ENCODE peak calls at places on chromosome 21, in eight cellular contexts. S is fibroblast of pulmonary artery, M is AG10803, N is heart left ventricle, L is fibroblast of mammary gland, D is ovary, R is cardiac fibroblast, Z is brain microvascular endothelial cell. K is an unnamed sample.

GRCh38 chr21:45970674-45971486 is 10.7 kb upstream of the COL6A1 start:
- DNase-seq in S (peak; percentile 62), M (no peak), N (peak; percentile 81), L (no peak), D (peak; percentile 80), R (peak; percentile 68), Z (no peak), K (peak; percentile 60)

GRCh38 chr21:41045534-41046268 is 122.3 kb upstream of the BACE2 start:
- DNase-seq in S (no peak), M (no peak), N (no peak), L (no peak), D (no peak), R (no peak), Z (no peak), K (no peak)

GRCh38 chr21:16071082-16071481 is 341.3 kb downstream of the USP25 start:
- DNase-seq in S (peak; percentile 21), M (peak; percentile 50), N (peak; percentile 21), L (peak; percentile 69), D (peak; percentile 36), R (peak; percentile 16), Z (no peak), K (peak; percentile 14)

GRCh38 chr21:29938968-29939858 is 583 bp downstream of the GRIK1 start:
- DNase-seq in S (no peak), M (no peak), N (no peak), L (peak; percentile 2), D (no peak), R (no peak), Z (no peak), K (no peak)

GRCh38 chr21:41766883-41767605 is at the start of gene RIPK4:
- DNase-seq in S (peak; percentile 35), M (peak; percentile 40), N (no peak), L (no peak), D (no peak), R (peak; percentile 47), Z (no peak), K (no peak)

GRCh38 chr21:41429305-41429704 is 3.3 kb downstream of the MX1 start:
- DNase-seq in S (no peak), M (no peak), N (no peak), L (no peak), D (no peak), R (no peak), Z (no peak), K (no peak)

GRCh38 chr21:44867999-44868700 is 5.3 kb downstream of the PTTG1IP start:
- DNase-seq in S (no peak), M (no peak), N (no peak), L (no peak), D (no peak), R (no peak), Z (no peak), K (no peak)

GRCh38 chr21:19523731-19524130 is 1120.1 kb upstream of the TMPRSS15 start:
- DNase-seq in S (peak; percentile 7), M (no peak), N (no peak), L (peak; percentile 2), D (no peak), R (peak; percentile 42), Z (no peak), K (no peak)

GRCh38 chr21:45438391-45439145 is 33.6 kb downstream of the COL18A1 start:
- DNase-seq in S (no peak), M (no peak), N (peak; percentile 39), L (no peak), D (no peak), R (no peak), Z (peak; percentile 25), K (no peak)

GRCh38 chr21:37087188-37087587 is 14.1 kb downstream of the TTC3 start:
- DNase-seq in S (peak; percentile 77), M (peak; percentile 57), N (no peak), L (peak; percentile 85), D (no peak), R (peak; percentile 76), Z (peak; percentile 47), K (peak; percentile 75)

GRCh38 chr21:42172596-42173483 is 46.1 kb upstream of the ABCG1 start:
- DNase-seq in S (no peak), M (no peak), N (no peak), L (no peak), D (no peak), R (no peak), Z (no peak), K (no peak)

GRCh38 chr21:40471103-40471502 is 375.9 kb downstream of the DSCAM start:
- DNase-seq in S (no peak), M (no peak), N (no peak), L (no peak), D (no peak), R (no peak), Z (no peak), K (no peak)

GRCh38 chr21:42818328-42818749 is 61.0 kb downstream of the WDR4 start:
- DNase-seq in S (peak; percentile 66), M (peak; percentile 36), N (peak; percentile 63), L (peak; percentile 51), D (peak; percentile 63), R (peak; percentile 72), Z (peak; percentile 41), K (peak; percentile 60)

GRCh38 chr21:37688952-37689659 is 227.2 kb downstream of the KCNJ6 start:
- DNase-seq in S (no peak), M (no peak), N (no peak), L (no peak), D (no peak), R (no peak), Z (no peak), K (no peak)

GRCh38 chr21:45428534-45428933 is 23.6 kb downstream of the COL18A1 start:
- DNase-seq in S (no peak), M (no peak), N (no peak), L (no peak), D (no peak), R (no peak), Z (no peak), K (no peak)

GRCh38 chr21:31335957-31336738 is 7.9 kb downstream of the TIAM1 start:
- DNase-seq in S (peak; percentile 84), M (peak; percentile 82), N (peak; percentile 30), L (peak; percentile 96), D (no peak), R (peak; percentile 80), Z (peak; percentile 94), K (peak; percentile 72)

GRCh38 chr21:37724201-37724600 is 192.1 kb downstream of the KCNJ6 start:
- DNase-seq in S (no peak), M (no peak), N (no peak), L (no peak), D (no peak), R (no peak), Z (no peak), K (no peak)

GRCh38 chr21:29258626-29259335 is 39.9 kb upstream of the BACH1 start:
- DNase-seq in S (peak; percentile 88), M (peak; percentile 90), N (no peak), L (peak; percentile 80), D (no peak), R (peak; percentile 88), Z (peak; percentile 50), K (peak; percentile 82)

GRCh38 chr21:45863751-45864150 is 117.8 kb upstream of the COL6A1 start:
- DNase-seq in S (no peak), M (no peak), N (no peak), L (no peak), D (no peak), R (no peak), Z (no peak), K (no peak)

GRCh38 chr21:25385912-25386474 is 221.3 kb downstream of the MRPL39 start:
- DNase-seq in S (peak; percentile 83), M (peak; percentile 71), N (no peak), L (peak; percentile 81), D (no peak), R (peak; percentile 78), Z (no peak), K (peak; percentile 58)

GRCh38 chr21:25387665-25388064 is 219.6 kb downstream of the MRPL39 start:
- DNase-seq in S (no peak), M (no peak), N (no peak), L (no peak), D (no peak), R (no peak), Z (no peak), K (no peak)

GRCh38 chr21:25383545-25383944 is 223.7 kb downstream of the MRPL39 start:
- DNase-seq in S (no peak), M (no peak), N (no peak), L (no peak), D (no peak), R (no peak), Z (no peak), K (no peak)

GRCh38 chr21:25384782-25385181 is 222.5 kb downstream of the MRPL39 start:
- DNase-seq in S (no peak), M (no peak), N (no peak), L (no peak), D (no peak), R (no peak), Z (no peak), K (no peak)
- H3K4me3 ChIP-seq in S (no peak overlapping the region), M (no peak overlapping the region), N (no peak overlapping the region), L (no peak overlapping the region), D (no peak overlapping the region), R (no peak overlapping the region), Z (no peak overlapping the region), K (no peak overlapping the region)

DNA sequence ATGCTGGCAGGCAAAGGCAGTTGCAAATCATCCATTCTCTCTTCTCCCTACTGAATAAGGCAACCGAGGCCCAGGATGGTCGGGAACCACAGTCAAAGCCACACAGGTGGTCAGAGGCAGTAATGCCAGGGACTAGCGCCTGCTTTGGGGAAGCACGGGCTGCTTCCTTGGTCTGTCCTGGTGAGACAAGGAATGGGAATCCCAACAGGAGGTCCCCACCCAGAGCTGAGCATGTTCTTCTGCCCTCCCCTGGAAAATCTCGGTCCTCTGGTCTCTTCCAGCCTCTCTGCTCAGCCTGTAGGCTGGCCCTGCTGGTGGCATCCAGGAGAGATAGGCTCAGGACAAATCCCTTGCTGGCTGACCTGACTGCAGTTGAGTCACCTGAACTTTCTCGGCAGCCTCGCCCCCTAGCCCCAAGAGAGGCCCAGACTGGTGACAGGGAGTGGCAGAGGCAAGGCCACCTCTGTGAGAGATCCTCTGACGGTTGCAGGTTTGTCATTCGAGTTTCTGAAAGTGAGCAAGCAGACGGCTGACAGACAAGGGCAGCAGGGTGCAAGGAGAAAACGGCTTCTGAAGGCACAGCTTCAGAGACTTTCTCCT is 5.8 kb downstream of the OLIG1 start:
- DNase-seq in S (no peak), M (no peak), N (no peak), L (no peak), D (no peak), R (no peak), Z (no peak), K (no peak)
- TF ChIP-seq CTCF in S (no peak), M (no peak), N (no peak), L (no peak), D (no peak), R (no peak), Z (no peak), K (no peak)

GRCh38 chr21:38804617-38805281 is 980 bp upstream of the ETS2 start:
- DNase-seq in S (no peak), M (peak; percentile 54), N (peak; percentile 89), L (peak; percentile 58), D (peak; percentile 85), R (no peak), Z (peak; percentile 79), K (peak; percentile 76)
- H3K4me3 ChIP-seq in S (peak overlapping the region; percentile 78), M (peak overlapping the region; percentile 73), N (peak overlapping the region; percentile 97), L (peak overlapping the region; percentile 78), D (peak overlapping the region; percentile 97), R (peak overlapping the region; percentile 82), Z (peak overlapping the region; percentile 81), K (peak overlapping the region; percentile 94)

DNA sequence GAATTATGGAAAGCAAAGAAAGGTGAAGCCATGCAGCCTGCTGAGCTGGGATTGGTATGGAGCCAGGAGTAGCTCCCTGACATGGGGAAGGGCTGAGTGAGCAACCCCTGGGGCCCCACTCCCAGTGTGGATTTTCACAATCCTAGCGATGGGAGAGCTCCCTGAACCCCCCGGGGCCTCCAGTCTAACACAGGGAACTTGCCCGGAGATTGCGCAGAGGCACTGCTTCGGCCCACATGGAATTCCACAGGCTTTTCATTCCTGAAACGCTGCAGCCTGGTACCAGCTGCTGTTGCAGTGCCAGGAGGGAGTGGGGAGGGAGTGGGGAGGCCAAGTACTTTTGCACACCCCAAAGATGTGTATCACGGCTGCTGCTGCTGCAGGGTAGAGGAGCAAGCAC is 110.4 kb upstream of the C21orf91 start:
- DNase-seq in S (no peak), M (no peak), N (no peak), L (no peak), D (no peak), R (no peak), Z (no peak), K (no peak)
- TF ChIP-seq CTCF in S (no peak), M (no peak), N (no peak), L (no peak), D (no peak), R (no peak), Z (no peak), K (no peak)

K was measured in fibroblast of villous mesenchyme.